ENCODE peak calls at places on chromosomes 13 and 19, in five cellular contexts. One of them, this sample, is unnamed.

GRCh38 chr19:33676999-33677665 is 55.4 kb downstream of the CHST8 start:
- DNase-seq in NCI-H187: no peak
- DNase-seq in substantia nigra: no peak
- DNase-seq in RCC 7860: no peak
- DNase-seq in T-helper 2 cell: no peak
- DNase-seq in this sample: no peak

GRCh38 chr13:64130600-64130999 is 2715.0 kb upstream of the PCDH20 start:
- DNase-seq in RCC 7860: no peak
- DNase-seq in NCI-H187: no peak
- DNase-seq in substantia nigra: no peak
- DNase-seq in T-helper 2 cell: no peak
- DNase-seq in this sample: no peak

GRCh38 chr19:58305932-58306323 is 751 bp downstream of the ERVK3-1 start:
- DNase-seq in T-helper 2 cell: no peak
- DNase-seq in RCC 7860: no peak
- DNase-seq in NCI-H187: no peak
- DNase-seq in substantia nigra: no peak
- DNase-seq in this sample: no peak

GRCh38 chr13:88701551-88701950 is 1030.4 kb downstream of the SLITRK5 start:
- DNase-seq in RCC 7860: no peak
- DNase-seq in T-helper 2 cell: no peak
- DNase-seq in substantia nigra: no peak
- DNase-seq in NCI-H187: no peak
- DNase-seq in this sample: no peak

GRCh38 chr13:110263906-110264305 is 43.1 kb downstream of the COL4A1 start:
- DNase-seq in T-helper 2 cell: no peak
- DNase-seq in RCC 7860: no peak
- DNase-seq in substantia nigra: no peak
- DNase-seq in NCI-H187: no peak
- DNase-seq in this sample: no peak

GRCh38 chr19:13463296-13463695 is 43.0 kb downstream of the CACNA1A start:
- DNase-seq in RCC 7860: no peak
- DNase-seq in T-helper 2 cell: no peak
- DNase-seq in substantia nigra: no peak
- DNase-seq in NCI-H187: no peak
- DNase-seq in this sample: no peak

GRCh38 chr19:42199440-42200115 is 17.9 kb downstream of the DEDD2 start:
- DNase-seq in substantia nigra: no peak
- DNase-seq in RCC 7860: no peak
- DNase-seq in NCI-H187: peak; percentile 55
- DNase-seq in T-helper 2 cell: no peak
- DNase-seq in this sample: peak; percentile 86

GRCh38 chr19:19061491-19061890 is 2.3 kb upstream of the SLC25A42 start:
- DNase-seq in T-helper 2 cell: no peak
- DNase-seq in NCI-H187: no peak
- DNase-seq in substantia nigra: no peak
- DNase-seq in RCC 7860: no peak
- DNase-seq in this sample: peak; percentile 20

GRCh38 chr19:9008667-9009066 is 1.5 kb downstream of the MUC16 start:
- DNase-seq in substantia nigra: no peak
- DNase-seq in NCI-H187: no peak
- DNase-seq in T-helper 2 cell: no peak
- DNase-seq in RCC 7860: no peak
- DNase-seq in this sample: no peak